ENCODE peak calls at places on chromosomes 11 and 22, in eight cellular contexts. N is upper lobe of right lung; P is neuronal stem cell; S is kidney epithelial cell; V is endothelial cell of umbilical vein; F is coronary artery; L is HCT116; G is CD4-positive, alpha-beta memory T cell. X is an unnamed sample.

GRCh38 chr22:20495861-20496681 is 476 bp upstream of the KLHL22 start:
- DNase-seq in N (peak), L (peak), F (peak), V (peak), P (peak), G (peak), S (no peak), X (peak)

GRCh38 chr11:127925430-127925829 is 661.9 kb downstream of the ETS1 start:
- DNase-seq in S (peak), P (no peak), L (no peak), G (no peak), F (no peak), N (no peak), V (no peak), X (no peak)

GRCh38 chr11:121408830-121409229 is 43.3 kb upstream of the SORL1 start:
- DNase-seq in V (no peak), L (no peak), N (no peak), S (no peak), G (no peak), P (no peak), F (no peak), X (no peak)

GRCh38 chr11:47631473-47631872 is 10.9 kb downstream of the MTCH2 start:
- DNase-seq in G (no peak), N (no peak), L (no peak), S (no peak), F (no peak), P (no peak), V (peak), X (no peak)

GRCh38 chr11:117690484-117691205 is 106.4 kb downstream of the DSCAML1 start:
- DNase-seq in G (no peak), S (no peak), V (no peak), L (no peak), N (no peak), F (no peak), P (no peak), X (no peak)

GRCh38 chr11:120133216-120134105 is 4.5 kb downstream of the TRIM29 start:
- DNase-seq in N (peak), S (no peak), G (no peak), V (no peak), F (peak), P (no peak), L (no peak), X (no peak)

GRCh38 chr11:124586247-124586860 is 16.6 kb downstream of the OR8A1 start:
- DNase-seq in P (peak), F (no peak), G (peak), N (peak), S (no peak), V (peak), L (peak), X (no peak)

GRCh38 chr11:124722176-124722575 is 17.6 kb upstream of the NRGN start:
- DNase-seq in L (no peak), S (no peak), P (no peak), F (no peak), N (no peak), V (no peak), G (no peak), X (no peak)

GRCh38 chr11:63915961-63916836 is 765 bp downstream of the RCOR2 start:
- DNase-seq in L (no peak), N (no peak), G (no peak), V (no peak), F (no peak), S (no peak), P (no peak), X (no peak)

GRCh38 chr11:119652907-119653659 is 75.9 kb downstream of the NECTIN1 start:
- DNase-seq in P (no peak), F (no peak), N (no peak), S (no peak), G (no peak), V (no peak), L (no peak), X (no peak)

GRCh38 chr11:57379732-57380131 is 1.2 kb downstream of the PRG3 start:
- DNase-seq in N (no peak), G (no peak), F (no peak), S (no peak), V (peak), P (peak), L (no peak), X (no peak)

GRCh38 chr11:60169264-60169915 is 13.5 kb downstream of the MS4A6A start:
- DNase-seq in S (peak), N (no peak), V (peak), G (no peak), L (peak), P (peak), F (no peak), X (no peak)

GRCh38 chr11:74677131-74677530 is 54.1 kb downstream of the CHRDL2 start:
- DNase-seq in P (no peak), F (peak), V (no peak), G (no peak), N (no peak), L (no peak), S (no peak), X (no peak)

GRCh38 chr22:27370281-27370680 is 431.3 kb downstream of the MN1 start:
- DNase-seq in S (no peak), V (no peak), L (no peak), P (no peak), F (no peak), N (no peak), G (no peak), X (no peak)

GRCh38 chr11:47967577-47968230 is 12.7 kb upstream of the PTPRJ start:
- DNase-seq in G (no peak), S (no peak), P (no peak), V (no peak), L (no peak), F (no peak), N (no peak), X (no peak)

GRCh38 chr22:42389137-42389536 is 43.1 kb downstream of the NFAM1 start:
- DNase-seq in V (no peak), G (no peak), N (no peak), L (no peak), P (no peak), S (no peak), F (no peak), X (no peak)

GRCh38 chr11:65444314-65445051 is 21.9 kb downstream of the NEAT1 start:
- DNase-seq in L (no peak), N (no peak), G (no peak), P (no peak), S (no peak), V (peak), F (peak), X (no peak)

GRCh38 chr22:22197993-22198402 is 46.6 kb upstream of the VPREB1 start:
- DNase-seq in S (no peak), P (no peak), L (no peak), N (no peak), V (no peak), F (no peak), G (no peak), X (no peak)

GRCh38 chr11:8339592-8340022 is 75.9 kb upstream of the LMO1 start:
- DNase-seq in P (no peak), L (no peak), S (no peak), N (no peak), V (no peak), F (no peak), G (no peak), X (no peak)

GRCh38 chr11:56932572-56933235 is 56.0 kb upstream of the OR5AK2 start:
- DNase-seq in V (no peak), S (peak), N (no peak), P (no peak), F (no peak), L (peak), G (no peak), X (no peak)

GRCh38 chr11:124876818-124877630 is 11.8 kb downstream of the ROBO3 start:
- DNase-seq in V (peak), N (peak), G (no peak), S (no peak), L (no peak), P (no peak), F (peak), X (no peak)

GRCh38 chr22:36466258-36466657 is 15.2 kb downstream of the TXN2 start:
- DNase-seq in G (no peak), P (no peak), F (no peak), V (no peak), L (no peak), N (no peak), S (no peak), X (no peak)

GRCh38 chr22:36470162-36470993 is 11.1 kb downstream of the TXN2 start:
- DNase-seq in S (peak), F (peak), P (peak), V (peak), G (peak), N (peak), L (peak), X (no peak)

GRCh38 chr22:36469094-36469710 is 12.2 kb downstream of the TXN2 start:
- DNase-seq in L (no peak), F (peak), N (no peak), V (no peak), S (no peak), P (no peak), G (no peak), X (no peak)

GRCh38 chr22:36467042-36467810 is 14.2 kb downstream of the TXN2 start:
- DNase-seq in N (no peak), G (no peak), V (no peak), S (no peak), F (no peak), P (no peak), L (peak), X (no peak)

DNA sequence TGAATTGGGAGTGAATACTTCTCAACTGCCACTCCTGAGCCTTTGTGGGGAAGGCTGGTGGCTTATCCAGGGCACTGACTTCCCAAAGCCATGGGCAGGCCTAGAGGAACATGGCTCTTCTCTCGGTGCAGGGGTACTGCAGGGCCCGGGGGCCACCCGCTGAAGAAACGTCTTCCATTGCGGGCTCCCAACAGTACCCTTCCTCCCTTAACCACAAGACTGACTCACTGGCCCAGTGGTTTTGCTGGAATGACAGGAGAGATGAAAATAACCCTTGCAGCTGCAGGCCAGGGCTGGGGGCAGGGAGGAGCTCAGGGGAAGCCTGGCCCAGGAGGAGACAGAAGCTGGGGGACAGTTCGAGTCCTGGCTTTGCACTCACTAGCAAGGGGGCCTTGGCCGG is 13.5 kb downstream of the TXN2 start:
- DNase-seq in F (peak), G (no peak), N (no peak), S (peak), P (no peak), V (peak), L (peak), X (no peak)
- H3K4me3 ChIP-seq in F (no peak), G (no peak), N (no peak), S (no peak), P (no peak), V (no peak), L (peak), X (no peak)

GRCh38 chr22:49514211-49514610 is 313.5 kb downstream of the BRD1 start:
- DNase-seq in L (no peak), V (no peak), N (no peak), G (no peak), S (no peak), P (no peak), F (no peak), X (no peak)
- H3K4me3 ChIP-seq in L (no peak), V (no peak), N (no peak), G (no peak), S (no peak), P (no peak), F (no peak), X (no peak)

GRCh38 chr11:72702842-72703241 is 28.6 kb upstream of the PDE2A start:
- DNase-seq in G (no peak), N (peak), P (no peak), L (no peak), S (no peak), F (no peak), V (no peak), X (no peak)
- H3K4me3 ChIP-seq in G (no peak), N (peak), P (no peak), L (no peak), S (no peak), F (peak), V (no peak), X (no peak)

DNA sequence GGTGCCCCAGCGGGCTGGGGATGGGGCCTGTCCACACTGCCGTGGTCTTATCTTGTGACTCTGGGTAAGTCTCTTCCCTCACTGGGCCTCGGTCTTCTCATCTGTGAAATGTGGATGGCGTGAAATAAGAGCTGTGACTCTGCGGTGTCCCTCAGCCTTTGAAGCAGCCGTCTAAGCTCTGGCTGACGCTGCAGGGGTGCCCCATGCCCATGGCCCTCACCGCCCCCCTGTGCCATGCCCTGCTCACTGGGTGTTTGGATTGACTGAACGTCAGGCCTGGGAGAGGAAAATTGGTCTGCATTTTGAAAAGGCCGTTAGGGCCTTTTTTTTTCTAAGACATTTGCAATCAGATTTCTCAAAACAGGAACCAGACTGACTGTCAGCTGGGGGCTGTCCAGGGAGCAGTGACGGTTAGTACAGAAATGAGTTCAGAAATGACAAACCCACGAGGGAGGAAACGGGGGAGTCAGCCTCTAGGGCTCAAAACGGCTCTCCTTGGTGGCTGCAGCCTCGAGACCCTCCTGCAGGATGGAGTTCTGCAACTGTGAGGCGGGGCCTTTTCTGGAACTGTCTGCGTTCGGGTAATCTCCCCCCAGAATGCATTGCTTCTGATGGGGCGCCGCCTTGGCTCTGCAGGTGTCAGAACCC is 1.9 kb downstream of the GRK2 start:
- DNase-seq in G (peak), L (no peak), V (no peak), N (peak), P (no peak), S (no peak), F (peak), X (no peak)
- H3K4me3 ChIP-seq in G (peak), L (peak), V (peak), N (peak), P (no peak), S (no peak), F (peak), X (peak)

DNA sequence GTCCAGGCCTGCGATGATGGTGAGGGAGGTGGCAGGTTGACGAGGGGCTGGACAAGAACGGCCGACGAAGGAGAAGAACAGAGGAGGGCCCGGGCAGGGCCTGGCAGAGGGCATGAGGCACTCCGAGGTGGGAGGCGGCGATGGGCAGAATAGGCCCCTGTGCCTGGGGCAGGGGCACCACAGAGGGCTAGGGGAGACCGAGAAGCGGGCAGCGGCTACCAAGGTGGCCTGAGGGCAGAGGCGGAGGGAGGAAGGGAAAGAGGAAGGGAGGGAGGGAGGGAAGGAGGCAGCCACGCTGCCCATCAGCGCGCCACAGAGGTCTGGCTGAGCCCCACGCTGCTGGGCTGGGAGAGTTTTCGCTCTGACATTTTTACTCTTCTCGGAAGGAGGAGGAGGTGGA is 11.3 kb downstream of the LSP1 start:
- DNase-seq in N (no peak), V (no peak), F (no peak), P (no peak), G (no peak), S (no peak), L (no peak), X (no peak)
- H3K4me3 ChIP-seq in N (no peak), V (no peak), F (peak), P (no peak), G (no peak), S (no peak), L (no peak), X (peak)